ENCODE peak calls at places on chromosome 21, in eight cellular contexts. X, V, U, K, H, R, F and M are unnamed samples.

GRCh38 chr21:31837613-31838390 is 35.0 kb upstream of the HUNK start:
- DNase-seq in U (no peak), H (no peak), F (no peak), R (no peak), V (no peak), X (no peak), K (no peak), M (no peak)

GRCh38 chr21:43644609-43645008 is 14.7 kb downstream of the HSF2BP start:
- DNase-seq in V (peak), H (no peak), R (no peak), X (no peak), F (no peak), K (no peak), U (no peak), M (peak)

GRCh38 chr21:45385549-45386050 is 19.4 kb upstream of the COL18A1 start:
- DNase-seq in V (no peak), K (no peak), F (peak), X (no peak), U (no peak), H (no peak), R (no peak), M (no peak)

GRCh38 chr21:45624356-45624854 is 19.1 kb upstream of the PCBP3 start:
- DNase-seq in X (no peak), F (no peak), K (no peak), V (no peak), U (no peak), H (no peak), R (no peak), M (no peak)

GRCh38 chr21:16578912-16579311 is 849.1 kb downstream of the USP25 start:
- DNase-seq in U (no peak), K (no peak), R (no peak), X (no peak), V (no peak), H (no peak), F (no peak), M (no peak)

GRCh38 chr21:45592626-45593134 is 50.4 kb upstream of the SLC19A1 start:
- DNase-seq in X (no peak), V (no peak), H (no peak), U (no peak), F (peak), R (no peak), K (no peak), M (no peak)

GRCh38 chr21:15301736-15302135 is 236.9 kb upstream of the NRIP1 start:
- DNase-seq in F (no peak), U (no peak), H (no peak), X (no peak), K (no peak), V (peak), R (no peak), M (no peak)

GRCh38 chr21:41659791-41660560 is 106.9 kb downstream of the RIPK4 start:
- DNase-seq in X (no peak), K (no peak), F (no peak), H (no peak), R (no peak), U (no peak), V (peak), M (no peak)

GRCh38 chr21:42227909-42228708 is 9.2 kb downstream of the ABCG1 start:
- DNase-seq in K (no peak), V (peak), U (peak), H (peak), F (peak), X (peak), R (no peak), M (no peak)

GRCh38 chr21:45555557-45556301 is 13.5 kb upstream of the SLC19A1 start:
- DNase-seq in K (peak), H (no peak), V (peak), R (no peak), F (peak), U (no peak), X (peak), M (no peak)

GRCh38 chr21:15222711-15223110 is 157.9 kb upstream of the NRIP1 start:
- DNase-seq in F (no peak), H (no peak), V (peak), X (no peak), U (no peak), K (no peak), R (no peak), M (no peak)

GRCh38 chr21:41663805-41664788 is 102.8 kb downstream of the RIPK4 start:
- DNase-seq in X (no peak), U (no peak), R (no peak), H (no peak), K (no peak), V (peak), F (peak), M (no peak)

GRCh38 chr21:41431788-41432548 is 5.9 kb downstream of the MX1 start:
- DNase-seq in K (no peak), F (no peak), V (no peak), U (no peak), X (no peak), H (peak), R (no peak), M (no peak)